ENCODE peak calls at places on chromosomes 7 and 10, in eight cellular contexts. One of them, this sample, is unnamed.

GRCh38 chr10:69439813-69440506 is 11.3 kb upstream of the TSPAN15 start:
- DNase-seq in tibial nerve: no peak
- DNase-seq in kidney: no peak
- DNase-seq in epithelial cell of esophagus: peak
- DNase-seq in mucosa of descending colon: peak
- DNase-seq in fibroblast of pulmonary artery: peak
- DNase-seq in hepatocyte: peak
- DNase-seq in thyroid gland: peak
- DNase-seq in this sample: peak

GRCh38 chr7:356691-357462 is 66.9 kb downstream of the FOXL3 start:
- DNase-seq in epithelial cell of esophagus: no peak
- DNase-seq in tibial nerve: no peak
- DNase-seq in fibroblast of pulmonary artery: no peak
- DNase-seq in thyroid gland: no peak
- DNase-seq in hepatocyte: no peak
- DNase-seq in kidney: no peak
- DNase-seq in mucosa of descending colon: no peak
- DNase-seq in this sample: no peak

GRCh38 chr7:78047800-78048199 is 249.2 kb downstream of the PHTF2 start:
- DNase-seq in epithelial cell of esophagus: no peak
- DNase-seq in mucosa of descending colon: no peak
- DNase-seq in tibial nerve: no peak
- DNase-seq in thyroid gland: no peak
- DNase-seq in kidney: no peak
- DNase-seq in fibroblast of pulmonary artery: no peak
- DNase-seq in hepatocyte: no peak
- DNase-seq in this sample: no peak

GRCh38 chr10:69759641-69760040 is 42.1 kb upstream of the COL13A1 start:
- DNase-seq in thyroid gland: no peak
- DNase-seq in hepatocyte: no peak
- DNase-seq in tibial nerve: no peak
- DNase-seq in fibroblast of pulmonary artery: no peak
- DNase-seq in kidney: no peak
- DNase-seq in epithelial cell of esophagus: no peak
- DNase-seq in mucosa of descending colon: no peak
- DNase-seq in this sample: no peak

GRCh38 chr10:19212590-19212989 is 164.0 kb downstream of the MALRD1 start:
- DNase-seq in mucosa of descending colon: no peak
- DNase-seq in epithelial cell of esophagus: no peak
- DNase-seq in tibial nerve: no peak
- DNase-seq in thyroid gland: no peak
- DNase-seq in fibroblast of pulmonary artery: no peak
- DNase-seq in hepatocyte: no peak
- DNase-seq in kidney: no peak
- DNase-seq in this sample: no peak

GRCh38 chr7:89887489-89887888 is 266.8 kb upstream of the STEAP1 start:
- DNase-seq in epithelial cell of esophagus: no peak
- DNase-seq in mucosa of descending colon: no peak
- DNase-seq in kidney: no peak
- DNase-seq in tibial nerve: no peak
- DNase-seq in hepatocyte: peak
- DNase-seq in thyroid gland: no peak
- DNase-seq in fibroblast of pulmonary artery: no peak
- DNase-seq in this sample: peak

GRCh38 chr7:418636-419280 is 100.9 kb downstream of the PDGFA start:
- DNase-seq in kidney: peak
- DNase-seq in thyroid gland: no peak
- DNase-seq in epithelial cell of esophagus: no peak
- DNase-seq in mucosa of descending colon: no peak
- DNase-seq in hepatocyte: no peak
- DNase-seq in tibial nerve: no peak
- DNase-seq in fibroblast of pulmonary artery: no peak
- DNase-seq in this sample: no peak

GRCh38 chr7:6161463-6162330 is 110.7 kb downstream of the CYTH3 start:
- DNase-seq in kidney: no peak
- DNase-seq in fibroblast of pulmonary artery: no peak
- DNase-seq in epithelial cell of esophagus: no peak
- DNase-seq in tibial nerve: no peak
- DNase-seq in hepatocyte: no peak
- DNase-seq in mucosa of descending colon: no peak
- DNase-seq in thyroid gland: no peak
- DNase-seq in this sample: no peak

GRCh38 chr10:126011995-126012394 is 115.6 kb downstream of the FANK1 start:
- DNase-seq in tibial nerve: no peak
- DNase-seq in hepatocyte: no peak
- DNase-seq in mucosa of descending colon: no peak
- DNase-seq in fibroblast of pulmonary artery: no peak
- DNase-seq in thyroid gland: no peak
- DNase-seq in epithelial cell of esophagus: no peak
- DNase-seq in kidney: no peak
- DNase-seq in this sample: no peak

GRCh38 chr10:77566228-77566627 is 71.4 kb downstream of the KCNMA1 start:
- DNase-seq in fibroblast of pulmonary artery: no peak
- DNase-seq in epithelial cell of esophagus: no peak
- DNase-seq in kidney: no peak
- DNase-seq in tibial nerve: no peak
- DNase-seq in mucosa of descending colon: no peak
- DNase-seq in thyroid gland: no peak
- DNase-seq in hepatocyte: no peak
- DNase-seq in this sample: peak

GRCh38 chr7:14936530-14936929 is 34.0 kb upstream of the DGKB start:
- DNase-seq in hepatocyte: peak
- DNase-seq in tibial nerve: no peak
- DNase-seq in kidney: peak
- DNase-seq in fibroblast of pulmonary artery: peak
- DNase-seq in thyroid gland: no peak
- DNase-seq in epithelial cell of esophagus: peak
- DNase-seq in mucosa of descending colon: peak
- DNase-seq in this sample: peak

GRCh38 chr7:68444956-68445355 is 1153.3 kb upstream of the AUTS2 start:
- DNase-seq in tibial nerve: no peak
- DNase-seq in fibroblast of pulmonary artery: no peak
- DNase-seq in epithelial cell of esophagus: no peak
- DNase-seq in hepatocyte: no peak
- DNase-seq in mucosa of descending colon: no peak
- DNase-seq in kidney: no peak
- DNase-seq in thyroid gland: no peak
- DNase-seq in this sample: no peak

GRCh38 chr7:147245274-147245673 is 1128.7 kb downstream of the CNTNAP2 start:
- DNase-seq in epithelial cell of esophagus: peak
- DNase-seq in thyroid gland: peak
- DNase-seq in tibial nerve: peak
- DNase-seq in hepatocyte: peak
- DNase-seq in fibroblast of pulmonary artery: peak
- DNase-seq in mucosa of descending colon: peak
- DNase-seq in kidney: no peak
- DNase-seq in this sample: peak

GRCh38 chr7:43621729-43622448 is 39.0 kb downstream of the STK17A start:
- DNase-seq in tibial nerve: no peak
- DNase-seq in kidney: no peak
- DNase-seq in hepatocyte: no peak
- DNase-seq in epithelial cell of esophagus: no peak
- DNase-seq in thyroid gland: no peak
- DNase-seq in mucosa of descending colon: no peak
- DNase-seq in fibroblast of pulmonary artery: peak
- DNase-seq in this sample: peak

GRCh38 chr10:2800178-2800577 is 267.2 kb upstream of the PFKP start:
- DNase-seq in kidney: no peak
- DNase-seq in thyroid gland: no peak
- DNase-seq in epithelial cell of esophagus: no peak
- DNase-seq in mucosa of descending colon: no peak
- DNase-seq in fibroblast of pulmonary artery: no peak
- DNase-seq in hepatocyte: no peak
- DNase-seq in tibial nerve: no peak
- DNase-seq in this sample: no peak

GRCh38 chr10:78817361-78817760 is 251.4 kb upstream of the ZMIZ1 start:
- DNase-seq in mucosa of descending colon: no peak
- DNase-seq in epithelial cell of esophagus: no peak
- DNase-seq in thyroid gland: no peak
- DNase-seq in fibroblast of pulmonary artery: peak
- DNase-seq in hepatocyte: no peak
- DNase-seq in kidney: no peak
- DNase-seq in tibial nerve: peak
- DNase-seq in this sample: peak

GRCh38 chr7:4861673-4862072 is at the start of gene PAPOLB:
- DNase-seq in thyroid gland: no peak
- DNase-seq in mucosa of descending colon: no peak
- DNase-seq in epithelial cell of esophagus: no peak
- DNase-seq in hepatocyte: no peak
- DNase-seq in fibroblast of pulmonary artery: no peak
- DNase-seq in tibial nerve: no peak
- DNase-seq in kidney: no peak
- DNase-seq in this sample: no peak

GRCh38 chr7:28448708-28449107 is 36.4 kb downstream of the CREB5 start:
- DNase-seq in epithelial cell of esophagus: no peak
- DNase-seq in tibial nerve: no peak
- DNase-seq in mucosa of descending colon: no peak
- DNase-seq in kidney: no peak
- DNase-seq in thyroid gland: no peak
- DNase-seq in hepatocyte: no peak
- DNase-seq in fibroblast of pulmonary artery: no peak
- DNase-seq in this sample: no peak

GRCh38 chr10:91226093-91226492 is 5.6 kb downstream of the PCGF5 start:
- DNase-seq in tibial nerve: no peak
- DNase-seq in fibroblast of pulmonary artery: no peak
- DNase-seq in thyroid gland: no peak
- DNase-seq in mucosa of descending colon: no peak
- DNase-seq in kidney: no peak
- DNase-seq in epithelial cell of esophagus: no peak
- DNase-seq in hepatocyte: no peak
- DNase-seq in this sample: no peak

GRCh38 chr7:27940341-27940740 is 200.4 kb downstream of the TAX1BP1 start:
- DNase-seq in tibial nerve: no peak
- DNase-seq in fibroblast of pulmonary artery: no peak
- DNase-seq in mucosa of descending colon: no peak
- DNase-seq in thyroid gland: no peak
- DNase-seq in hepatocyte: no peak
- DNase-seq in kidney: no peak
- DNase-seq in epithelial cell of esophagus: no peak
- DNase-seq in this sample: no peak

GRCh38 chr7:156999611-157000046 is 10.8 kb downstream of the MNX1 start:
- DNase-seq in epithelial cell of esophagus: no peak
- DNase-seq in mucosa of descending colon: peak
- DNase-seq in fibroblast of pulmonary artery: no peak
- DNase-seq in kidney: no peak
- DNase-seq in hepatocyte: no peak
- DNase-seq in thyroid gland: no peak
- DNase-seq in tibial nerve: no peak
- DNase-seq in this sample: no peak

GRCh38 chr10:44977287-44978212 is 1.1 kb downstream of the DEPP1 start:
- DNase-seq in thyroid gland: peak
- DNase-seq in epithelial cell of esophagus: no peak
- DNase-seq in hepatocyte: no peak
- DNase-seq in tibial nerve: no peak
- DNase-seq in mucosa of descending colon: no peak
- DNase-seq in fibroblast of pulmonary artery: peak
- DNase-seq in kidney: peak
- DNase-seq in this sample: no peak
- TF ChIP-seq CTCF in thyroid gland: no peak
- TF ChIP-seq CTCF in epithelial cell of esophagus: no peak
- TF ChIP-seq CTCF in hepatocyte: no peak
- TF ChIP-seq CTCF in tibial nerve: no peak
- TF ChIP-seq CTCF in mucosa of descending colon: no peak
- TF ChIP-seq CTCF in fibroblast of pulmonary artery: no peak
- TF ChIP-seq CTCF in kidney: no peak
- TF ChIP-seq CTCF in this sample: no peak

GRCh38 chr10:95496951-95497350 is 64.2 kb downstream of the SORBS1 start:
- DNase-seq in epithelial cell of esophagus: no peak
- DNase-seq in hepatocyte: no peak
- DNase-seq in mucosa of descending colon: no peak
- DNase-seq in fibroblast of pulmonary artery: no peak
- DNase-seq in kidney: no peak
- DNase-seq in tibial nerve: no peak
- DNase-seq in thyroid gland: no peak
- DNase-seq in this sample: no peak

GRCh38 chr10:95500649-95501048 is 60.5 kb downstream of the SORBS1 start:
- DNase-seq in epithelial cell of esophagus: no peak
- DNase-seq in hepatocyte: no peak
- DNase-seq in kidney: no peak
- DNase-seq in tibial nerve: no peak
- DNase-seq in thyroid gland: no peak
- DNase-seq in fibroblast of pulmonary artery: no peak
- DNase-seq in mucosa of descending colon: no peak
- DNase-seq in this sample: no peak

GRCh38 chr10:95501203-95502094 is 59.7 kb downstream of the SORBS1 start:
- DNase-seq in mucosa of descending colon: no peak
- DNase-seq in fibroblast of pulmonary artery: no peak
- DNase-seq in tibial nerve: no peak
- DNase-seq in hepatocyte: no peak
- DNase-seq in epithelial cell of esophagus: peak
- DNase-seq in kidney: no peak
- DNase-seq in thyroid gland: no peak
- DNase-seq in this sample: no peak

GRCh38 chr10:95500097-95500496 is 61.1 kb downstream of the SORBS1 start:
- DNase-seq in thyroid gland: no peak
- DNase-seq in mucosa of descending colon: no peak
- DNase-seq in fibroblast of pulmonary artery: no peak
- DNase-seq in epithelial cell of esophagus: no peak
- DNase-seq in hepatocyte: no peak
- DNase-seq in tibial nerve: no peak
- DNase-seq in kidney: no peak
- DNase-seq in this sample: no peak

GRCh38 chr10:95499482-95499989 is 61.6 kb downstream of the SORBS1 start:
- DNase-seq in mucosa of descending colon: no peak
- DNase-seq in fibroblast of pulmonary artery: no peak
- DNase-seq in thyroid gland: no peak
- DNase-seq in epithelial cell of esophagus: no peak
- DNase-seq in tibial nerve: no peak
- DNase-seq in kidney: no peak
- DNase-seq in hepatocyte: no peak
- DNase-seq in this sample: no peak
- H3K4me3 ChIP-seq in mucosa of descending colon: no peak
- H3K4me3 ChIP-seq in fibroblast of pulmonary artery: no peak
- H3K4me3 ChIP-seq in thyroid gland: no peak
- H3K4me3 ChIP-seq in epithelial cell of esophagus: no peak
- H3K4me3 ChIP-seq in tibial nerve: no peak
- H3K4me3 ChIP-seq in kidney: no peak
- H3K4me3 ChIP-seq in hepatocyte: no peak
- H3K4me3 ChIP-seq in this sample: no peak

DNA sequence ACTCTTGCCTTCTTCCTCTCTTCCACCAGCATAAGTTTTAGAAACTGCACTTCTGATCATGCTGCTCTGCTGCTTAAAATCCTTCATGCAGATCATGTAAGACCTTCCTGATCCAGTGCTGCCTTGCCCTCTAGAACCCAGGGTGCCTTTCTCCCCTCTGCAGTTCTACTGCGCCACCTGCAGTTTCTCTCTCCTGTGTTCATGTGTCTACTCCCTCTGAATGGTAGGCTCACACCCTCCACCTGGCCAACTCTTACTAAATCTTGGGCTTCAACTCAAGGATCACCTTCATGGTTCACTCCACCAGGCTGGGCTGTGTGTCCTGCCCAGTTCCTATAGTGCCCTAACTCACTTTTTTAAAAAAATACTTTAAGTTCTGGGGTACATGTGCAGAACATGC is 174.6 kb upstream of the ITGB1 start:
- DNase-seq in epithelial cell of esophagus: peak
- DNase-seq in thyroid gland: no peak
- DNase-seq in fibroblast of pulmonary artery: no peak
- DNase-seq in hepatocyte: no peak
- DNase-seq in tibial nerve: no peak
- DNase-seq in mucosa of descending colon: no peak
- DNase-seq in kidney: no peak
- DNase-seq in this sample: no peak
- TF ChIP-seq CTCF in epithelial cell of esophagus: peak
- TF ChIP-seq CTCF in thyroid gland: no peak
- TF ChIP-seq CTCF in fibroblast of pulmonary artery: no peak
- TF ChIP-seq CTCF in hepatocyte: no peak
- TF ChIP-seq CTCF in tibial nerve: no peak
- TF ChIP-seq CTCF in mucosa of descending colon: no peak
- TF ChIP-seq CTCF in kidney: peak
- TF ChIP-seq CTCF in this sample: no peak

GRCh38 chr7:22317632-22318031 is 39.3 kb downstream of the RAPGEF5 start:
- DNase-seq in kidney: no peak
- DNase-seq in hepatocyte: no peak
- DNase-seq in epithelial cell of esophagus: no peak
- DNase-seq in tibial nerve: no peak
- DNase-seq in fibroblast of pulmonary artery: no peak
- DNase-seq in thyroid gland: no peak
- DNase-seq in mucosa of descending colon: no peak
- DNase-seq in this sample: no peak
- H3K4me3 ChIP-seq in kidney: no peak
- H3K4me3 ChIP-seq in hepatocyte: no peak
- H3K4me3 ChIP-seq in epithelial cell of esophagus: no peak
- H3K4me3 ChIP-seq in tibial nerve: no peak
- H3K4me3 ChIP-seq in fibroblast of pulmonary artery: no peak
- H3K4me3 ChIP-seq in thyroid gland: no peak
- H3K4me3 ChIP-seq in mucosa of descending colon: no peak
- H3K4me3 ChIP-seq in this sample: no peak

This sample was measured in AG10803.